ENCODE peak calls at places on chromosome 1, in five cellular contexts. L is HepG2, V is WTC11, H is SK-N-SH, P is IMR-90. S is an unnamed sample.

GRCh38 chr1:147273409-147274307 is 31.2 kb downstream of the CHD1L start:
- DNase-seq in L (peak), V (no peak), H (peak), P (peak), S (peak)

GRCh38 chr1:163307479-163308171 is 14.1 kb upstream of the NUF2 start:
- DNase-seq in L (no peak), V (no peak), H (no peak), P (peak), S (no peak)

GRCh38 chr1:43704838-43705237 is 2.5 kb upstream of the ST3GAL3 start:
- DNase-seq in L (no peak), V (no peak), H (no peak), P (no peak), S (no peak)

GRCh38 chr1:19980298-19980697 is 880 bp upstream of the PLA2G2A start:
- DNase-seq in L (peak), V (no peak), H (no peak), P (no peak), S (no peak)

GRCh38 chr1:156384007-156384406 is 15.0 kb downstream of the RHBG start:
- DNase-seq in L (no peak), V (no peak), H (no peak), P (no peak), S (no peak)

GRCh38 chr1:41268154-41268770 is 26.2 kb upstream of the SCMH1 start:
- DNase-seq in L (peak), V (peak), H (peak), P (peak), S (peak)

GRCh38 chr1:216723274-216723780 is at the start of gene ESRRG:
- DNase-seq in L (peak), V (peak), H (peak), P (peak), S (no peak)

GRCh38 chr1:172906778-172907592 is 143.8 kb downstream of the TNFSF18 start:
- DNase-seq in L (no peak), V (no peak), H (no peak), P (peak), S (peak)

GRCh38 chr1:12174789-12175455 is 8.1 kb downstream of the TNFRSF1B start:
- DNase-seq in L (no peak), V (no peak), H (no peak), P (no peak), S (no peak)

GRCh38 chr1:26200413-26200812 is 10.0 kb downstream of the CATSPER4 start:
- DNase-seq in L (no peak), V (no peak), H (no peak), P (no peak), S (no peak)

GRCh38 chr1:26197813-26198212 is 7.4 kb downstream of the CATSPER4 start:
- DNase-seq in L (no peak), V (no peak), H (no peak), P (no peak), S (no peak)

DNA sequence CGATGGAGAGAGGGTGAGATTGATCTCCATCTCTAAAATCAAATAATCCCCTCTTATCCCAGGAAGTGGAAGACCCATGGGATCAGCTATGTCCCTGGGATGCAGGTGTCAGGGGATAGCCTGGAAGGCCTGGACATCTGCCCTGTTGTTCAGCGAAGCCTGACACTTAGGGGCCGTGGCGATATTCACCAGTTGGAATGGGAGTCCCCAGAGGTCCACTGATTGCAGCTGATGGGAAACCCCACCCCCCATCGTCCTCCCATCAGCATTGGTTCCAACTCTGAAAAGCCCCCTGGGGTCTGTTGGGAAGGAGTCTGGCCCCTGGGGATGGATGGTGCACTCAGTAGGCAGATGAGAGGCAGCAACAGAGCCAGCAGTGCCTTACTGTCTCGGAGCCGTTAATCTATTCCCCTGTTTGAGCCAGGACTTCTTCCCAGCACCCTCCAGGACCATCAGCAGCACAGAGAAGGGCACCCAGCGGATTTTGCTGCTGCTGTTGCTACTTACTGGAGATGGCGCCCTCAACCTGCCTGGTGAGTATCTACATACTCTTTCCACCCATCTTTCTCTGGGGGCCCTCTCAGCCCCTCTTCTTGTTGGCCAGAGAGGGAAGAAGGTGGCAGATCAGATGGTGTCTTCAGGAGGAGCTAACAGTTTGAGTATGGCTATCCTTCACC is 13.4 kb downstream of the CATSPER4 start:
- DNase-seq in L (no peak), V (no peak), H (no peak), P (no peak), S (no peak)
- TF ChIP-seq USF2 in L (no peak), V (no peak), H (no peak), P (no peak), S (no peak)

GRCh38 chr1:184035719-184036516 is 1.6 kb downstream of the COLGALT2 start:
- DNase-seq in L (peak), V (no peak), H (no peak), P (no peak), S (no peak)
- TF ChIP-seq USF2 in L (no peak), V (no peak), H (no peak), P (no peak), S (no peak)

DNA sequence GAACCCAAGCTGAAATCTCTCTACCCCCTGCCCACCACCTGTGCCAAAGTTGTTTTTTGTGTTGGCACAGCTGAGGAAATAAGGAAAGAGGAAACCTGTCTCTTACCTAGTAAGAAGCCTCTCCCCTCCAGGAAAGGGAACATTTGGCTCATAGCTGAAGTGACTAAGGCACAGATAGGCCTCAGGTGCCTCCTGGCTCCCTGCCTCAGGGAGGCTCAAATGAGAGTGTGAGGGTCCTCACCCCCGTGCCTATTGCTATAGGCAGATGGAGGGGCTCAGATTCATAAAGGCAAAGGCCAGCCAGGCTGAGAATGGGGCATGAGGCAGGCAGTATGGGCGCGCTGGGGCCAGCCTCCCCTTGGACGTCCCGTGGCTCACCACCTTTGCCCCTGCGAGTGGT is 7.4 kb downstream of the SLC30A2 start:
- DNase-seq in L (no peak), V (no peak), H (no peak), P (no peak), S (no peak)
- TF ChIP-seq USF2 in L (no peak), V (no peak), H (no peak), P (no peak), S (no peak)

GRCh38 chr1:21124846-21125245 is 51.9 kb downstream of the EIF4G3 start:
- DNase-seq in L (no peak), V (no peak), H (no peak), P (peak), S (no peak)
- TF ChIP-seq USF2 in L (no peak), V (no peak), H (no peak), P (no peak), S (no peak)

GRCh38 chr1:17874665-17875064 is 119.5 kb downstream of the ACTL8 start:
- DNase-seq in L (no peak), V (no peak), H (no peak), P (peak), S (no peak)
- TF ChIP-seq USF2 in L (no peak), V (no peak), H (no peak), P (no peak), S (no peak)

GRCh38 chr1:245589221-245589620 is 434.4 kb downstream of the KIF26B start:
- DNase-seq in L (no peak), V (no peak), H (peak), P (no peak), S (no peak)
- TF ChIP-seq USF2 in L (no peak), V (no peak), H (no peak), P (no peak), S (no peak)

DNA sequence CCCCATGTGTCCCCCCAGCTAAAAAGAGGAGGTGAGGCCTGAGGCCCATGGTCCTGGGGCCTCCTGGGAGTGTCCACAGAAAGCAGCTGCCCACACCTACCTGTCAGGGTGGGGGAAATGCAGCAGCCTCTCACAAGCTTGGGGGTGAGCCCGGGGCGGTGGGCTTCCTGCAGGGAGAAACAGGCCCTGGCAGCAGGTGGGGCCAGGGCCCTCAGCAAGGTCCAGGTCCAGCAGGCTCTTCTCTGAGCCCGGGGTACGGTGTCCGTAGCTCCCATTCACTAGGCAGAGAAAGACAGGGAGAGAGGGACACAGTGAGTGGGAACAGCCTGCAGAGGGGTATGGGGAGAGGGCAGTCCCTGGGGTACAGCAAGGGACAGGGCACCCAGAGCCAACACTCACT is 139.0 kb downstream of the GLIS1 start:
- DNase-seq in L (no peak), V (no peak), H (no peak), P (no peak), S (no peak)
- TF ChIP-seq USF2 in L (no peak), V (no peak), H (no peak), P (no peak), S (no peak)

DNA sequence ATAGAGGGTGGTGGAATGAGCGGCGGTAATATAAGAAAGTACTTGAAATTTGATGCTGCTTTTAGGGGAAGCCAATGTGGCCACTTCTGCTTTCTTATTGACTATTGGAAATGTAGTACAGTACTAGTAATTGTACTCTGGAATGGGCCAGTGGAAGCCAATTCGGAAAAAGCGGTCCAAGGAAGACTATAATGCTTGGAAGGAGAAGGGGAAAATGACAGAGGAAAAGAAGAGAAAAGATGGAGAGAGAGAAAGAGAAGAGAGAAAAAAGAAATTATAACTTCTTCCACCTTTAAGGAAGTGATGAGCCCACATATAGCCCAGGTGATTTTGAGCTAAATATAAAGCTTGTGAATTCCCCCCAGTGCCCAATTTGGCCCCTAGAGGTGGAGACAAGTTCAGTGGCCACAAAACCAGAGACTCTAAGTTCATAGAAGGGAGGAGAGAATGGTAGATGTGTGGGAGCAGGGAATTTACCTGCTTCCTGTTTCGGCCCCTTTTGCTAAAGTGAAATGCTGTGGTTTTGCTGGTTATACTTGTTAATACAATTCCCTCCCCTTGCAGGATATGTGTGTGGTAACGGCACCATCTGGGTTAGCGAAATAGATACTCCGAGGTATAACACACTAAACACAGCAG is 35.7 kb upstream of the DUSP10 start:
- DNase-seq in L (no peak), V (no peak), H (no peak), P (no peak), S (no peak)
- TF ChIP-seq USF2 in L (no peak), V (no peak), H (no peak), P (no peak), S (no peak)

GRCh38 chr1:236341298-236341697 is 52.8 kb upstream of the EDARADD start:
- DNase-seq in L (no peak), V (no peak), H (no peak), P (no peak), S (no peak)

GRCh38 chr1:236345728-236346127 is 48.4 kb upstream of the EDARADD start:
- DNase-seq in L (peak), V (no peak), H (peak), P (no peak), S (peak)

GRCh38 chr1:236343246-236343862 is 50.7 kb upstream of the EDARADD start:
- DNase-seq in L (no peak), V (no peak), H (no peak), P (no peak), S (no peak)

GRCh38 chr1:236338096-236338495 is 56.0 kb upstream of the EDARADD start:
- DNase-seq in L (no peak), V (no peak), H (no peak), P (peak), S (no peak)

DNA sequence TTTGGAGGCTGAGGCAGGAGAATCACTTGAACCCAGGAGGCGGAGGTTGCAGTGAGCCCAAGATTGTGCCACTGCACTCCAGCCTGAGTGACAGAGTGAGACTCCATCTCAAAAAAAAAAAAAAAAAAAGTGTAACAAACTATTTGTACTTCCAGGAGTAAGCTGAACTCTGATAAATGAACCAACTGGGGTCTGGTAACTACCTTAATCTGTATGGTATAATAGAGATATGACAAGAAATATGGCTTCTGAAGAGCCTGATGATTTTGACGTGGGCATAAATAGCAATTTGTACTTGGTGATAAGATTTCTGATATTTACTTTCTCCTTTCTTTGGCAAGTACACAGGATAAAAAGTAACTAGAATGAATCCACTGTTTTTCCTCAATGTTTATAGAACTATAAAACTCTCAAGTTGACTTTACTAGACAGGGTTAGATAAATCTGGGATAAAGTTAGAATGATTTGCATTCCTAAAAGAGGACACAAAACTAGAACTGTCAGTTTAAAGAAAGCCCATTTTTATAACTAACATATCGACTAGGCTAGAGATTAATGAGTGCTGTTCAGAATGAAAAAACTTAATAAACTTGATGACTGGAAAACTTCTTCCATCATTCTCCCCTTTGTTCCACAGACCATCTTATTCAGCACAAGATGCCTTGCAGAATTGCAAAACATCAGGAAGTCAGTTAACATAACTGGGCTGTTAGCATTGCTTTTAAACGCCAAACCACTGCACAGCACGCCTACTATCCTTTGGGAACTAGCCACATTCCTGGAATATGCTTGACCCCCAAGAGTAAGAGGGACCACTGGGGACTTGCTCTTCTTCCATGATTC is 51.5 kb upstream of the EDARADD start:
- DNase-seq in L (no peak), V (no peak), H (no peak), P (no peak), S (no peak)
- TF ChIP-seq USF2 in L (no peak), V (no peak), H (no peak), P (no peak), S (no peak)

S was measured in A549.